ENCODE peak calls at places on chromosomes 11 and 22, in seven cellular contexts. P is stimulated activated CD4-positive, alpha-beta T cell treated with anti-CD3 and anti-CD28 coated beads, Interleukin-4, amount 100 ng/mL, for 48 hours; D is memory B cell; S is fibroblast of gingiva; B is fibroblast of pulmonary artery; V is non-pigmented ciliary epithelial cell; F is activated effector memory CD4-positive, alpha-beta T cell treated with anti-CD3 and anti-CD28 coated beads, Interleukin-2, amount 50 U/mL, for 16 hours. U is an unnamed sample.

GRCh38 chr11:12865871-12866595 is 143.1 kb upstream of the RASSF10 start:
- DNase-seq in S (no peak), F (no peak), P (no peak), B (no peak), D (no peak), V (no peak), U (no peak)

GRCh38 chr11:64858467-64859401 is 14.3 kb upstream of the CDC42BPG start:
- DNase-seq in F (peak), V (no peak), D (no peak), P (peak), B (no peak), S (no peak), U (no peak)

GRCh38 chr22:19231986-19232385 is 53.5 kb upstream of the SLC25A1 start:
- DNase-seq in B (no peak), V (no peak), S (no peak), F (no peak), D (no peak), P (no peak), U (no peak)

GRCh38 chr11:19242184-19242932 is 1.6 kb upstream of the E2F8 start:
- DNase-seq in B (peak), V (no peak), F (no peak), S (no peak), D (no peak), P (no peak), U (no peak)

GRCh38 chr11:66676931-66677598 is 622 bp downstream of the RBM4B start:
- DNase-seq in S (no peak), V (no peak), D (no peak), P (no peak), F (peak), B (peak), U (no peak)

GRCh38 chr22:42214625-42215415 is 55.6 kb downstream of the TCF20 start:
- DNase-seq in V (no peak), P (no peak), F (no peak), S (peak), B (no peak), D (no peak), U (peak)

GRCh38 chr11:47373876-47374820 is 4.2 kb downstream of the SPI1 start:
- DNase-seq in F (peak), S (peak), B (peak), V (no peak), D (peak), P (peak), U (peak)

GRCh38 chr11:40393511-40393910 is 1065.9 kb downstream of the LRRC4C start:
- DNase-seq in F (no peak), S (no peak), V (no peak), B (no peak), D (no peak), P (no peak), U (no peak)

GRCh38 chr11:22734628-22735345 is 68.4 kb downstream of the GAS2 start:
- DNase-seq in B (peak), D (no peak), P (no peak), F (no peak), S (no peak), V (no peak), U (no peak)

GRCh38 chr11:66546368-66546965 is at the start of gene ACTN3:
- DNase-seq in B (peak), P (peak), S (peak), D (no peak), F (peak), V (no peak), U (no peak)

GRCh38 chr11:19164230-19164855 is 37.4 kb downstream of the CSRP3 start:
- DNase-seq in S (no peak), B (no peak), P (no peak), D (no peak), V (no peak), F (no peak), U (no peak)

GRCh38 chr11:70112017-70112434 is 33.9 kb downstream of the ANO1 start:
- DNase-seq in F (no peak), D (no peak), B (no peak), P (no peak), S (no peak), V (no peak), U (no peak)

GRCh38 chr11:120324932-120325810 is at the start of gene TLCD5:
- DNase-seq in S (peak), D (no peak), F (peak), P (peak), B (peak), V (no peak), U (peak)

GRCh38 chr11:8258289-8258688 is 5.4 kb downstream of the LMO1 start:
- DNase-seq in V (no peak), S (peak), B (no peak), D (no peak), P (no peak), F (peak), U (no peak)

GRCh38 chr11:8218840-8219239 is 44.8 kb downstream of the LMO1 start:
- DNase-seq in F (no peak), P (no peak), B (no peak), S (no peak), D (no peak), V (no peak), U (no peak)

GRCh38 chr11:74524978-74525377 is 31.5 kb upstream of the LIPT2 start:
- DNase-seq in S (no peak), V (no peak), D (no peak), B (no peak), F (no peak), P (no peak), U (no peak)

GRCh38 chr11:115304774-115305472 is 199.3 kb downstream of the CADM1 start:
- DNase-seq in F (no peak), D (no peak), B (no peak), V (no peak), P (no peak), S (no peak), U (no peak)

GRCh38 chr11:44632466-44633123 is 67.1 kb downstream of the CD82 start:
- DNase-seq in B (peak), P (no peak), D (peak), F (peak), S (no peak), V (no peak), U (no peak)

GRCh38 chr22:32794449-32795213 is 6.9 kb upstream of the TIMP3 start:
- DNase-seq in F (no peak), P (no peak), S (no peak), B (no peak), V (no peak), D (no peak), U (peak)

GRCh38 chr11:83051760-83052671 is 19.7 kb downstream of the RAB30 start:
- DNase-seq in P (no peak), V (peak), F (no peak), S (peak), D (no peak), B (peak), U (peak)

GRCh38 chr11:124108158-124108557 is 7.1 kb upstream of the VWA5A start:
- DNase-seq in S (peak), P (no peak), B (peak), V (no peak), D (no peak), F (no peak), U (peak)

GRCh38 chr11:12359761-12360160 is 17.6 kb upstream of the PARVA start:
- DNase-seq in F (no peak), D (no peak), V (no peak), S (no peak), B (no peak), P (no peak), U (peak)

GRCh38 chr11:3231851-3232744 is at the start of gene MRGPRE:
- DNase-seq in V (no peak), D (no peak), B (no peak), P (no peak), S (no peak), F (no peak), U (no peak)

GRCh38 chr11:115159122-115159665 is 345.0 kb downstream of the CADM1 start:
- DNase-seq in F (peak), D (no peak), P (no peak), S (no peak), B (no peak), V (no peak), U (no peak)

GRCh38 chr22:21446128-21446826 is 20.9 kb upstream of the TMEM191C start:
- DNase-seq in D (no peak), S (peak), B (no peak), F (peak), P (no peak), V (no peak), U (no peak)

GRCh38 chr11:75597636-75598035 is 35.6 kb downstream of the SERPINH1 start:
- DNase-seq in F (no peak), P (no peak), B (peak), V (no peak), S (no peak), D (no peak), U (peak)

GRCh38 chr11:46701078-46701654 is 335 bp downstream of the ZNF408 start:
- DNase-seq in B (no peak), D (no peak), F (peak), S (no peak), P (no peak), V (no peak), U (no peak)

GRCh38 chr11:9250139-9250582 is 15.0 kb downstream of the DENND5A start:
- DNase-seq in V (no peak), P (peak), S (no peak), F (peak), D (no peak), B (peak), U (peak)

GRCh38 chr11:34027516-34028406 is 23.8 kb upstream of the CAPRIN1 start:
- DNase-seq in F (no peak), D (no peak), S (no peak), P (no peak), V (no peak), B (no peak), U (no peak)

GRCh38 chr11:67646535-67647336 is 3.8 kb downstream of the ACY3 start:
- DNase-seq in P (no peak), V (no peak), F (peak), S (no peak), B (no peak), D (no peak), U (no peak)

GRCh38 chr11:114162719-114163123 is 103.2 kb downstream of the ZBTB16 start:
- DNase-seq in S (peak), B (peak), P (no peak), V (peak), D (no peak), F (no peak), U (peak)

GRCh38 chr11:102062106-102062505 is 14.9 kb downstream of the CFAP300 start:
- DNase-seq in S (no peak), V (no peak), B (no peak), F (no peak), D (no peak), P (no peak), U (no peak)

GRCh38 chr11:111269146-111269868 is 23.8 kb downstream of the POU2AF2 start:
- DNase-seq in S (peak), B (peak), D (no peak), P (no peak), V (no peak), F (no peak), U (peak)

U was measured in astrocyte of the spinal cord.